ENCODE peak calls at places on chromosomes 2 and 18, in eight cellular contexts. D is sigmoid colon, S is GM23338, J is spleen, G is GM12892, T is prostate gland, O is HL-60, L is Panc1. I is an unnamed sample.

GRCh38 chr2:200810252-200810650 is 1.5 kb upstream of the BZW1 start:
- DNase-seq in D (no peak), S (no peak), J (no peak), G (no peak), T (peak), O (no peak), L (peak), I (peak)

GRCh38 chr2:143284087-143284675 is 155.0 kb downstream of the ARHGAP15 start:
- DNase-seq in D (no peak), S (peak), J (no peak), G (no peak), T (no peak), O (peak), L (no peak), I (no peak)

GRCh38 chr18:22033085-22033484 is 136.3 kb upstream of the GATA6 start:
- DNase-seq in D (no peak), S (no peak), J (no peak), G (no peak), T (no peak), O (no peak), L (no peak), I (no peak)

GRCh38 chr2:234996467-234997270 is 44.9 kb downstream of the SH3BP4 start:
- DNase-seq in D (peak), S (peak), J (no peak), G (no peak), T (no peak), O (no peak), L (no peak), I (no peak)

GRCh38 chr18:60235164-60235563 is 137.4 kb downstream of the MC4R start:
- DNase-seq in D (no peak), S (peak), J (no peak), G (no peak), T (no peak), O (no peak), L (no peak), I (no peak)

GRCh38 chr2:207489251-207489650 is 40.5 kb upstream of the CREB1 start:
- DNase-seq in D (no peak), S (no peak), J (no peak), G (no peak), T (no peak), O (no peak), L (no peak), I (no peak)

GRCh38 chr2:201644001-201644400 is 698 bp upstream of the TMEM237 start:
- DNase-seq in D (peak), S (peak), J (no peak), G (no peak), T (peak), O (no peak), L (no peak), I (no peak)

GRCh38 chr2:179455824-179456223 is 191.2 kb upstream of the SESTD1 start:
- DNase-seq in D (no peak), S (no peak), J (no peak), G (no peak), T (no peak), O (no peak), L (no peak), I (no peak)

GRCh38 chr2:231709981-231710750 is 1.8 kb downstream of the PTMA start:
- DNase-seq in D (peak), S (peak), J (peak), G (peak), T (peak), O (no peak), L (no peak), I (peak)

GRCh38 chr18:44541781-44542180 is 138.9 kb upstream of the SETBP1 start:
- DNase-seq in D (no peak), S (no peak), J (no peak), G (no peak), T (no peak), O (no peak), L (no peak), I (no peak)

GRCh38 chr2:13543550-13543949 is 826.8 kb downstream of the TRIB2 start:
- DNase-seq in D (no peak), S (no peak), J (no peak), G (no peak), T (no peak), O (no peak), L (no peak), I (no peak)

GRCh38 chr2:237403024-237403882 is 10.7 kb downstream of the COL6A3 start:
- DNase-seq in D (peak), S (no peak), J (no peak), G (no peak), T (no peak), O (no peak), L (no peak), I (no peak)

GRCh38 chr2:201880620-201881381 is 74.5 kb downstream of the CDK15 start:
- DNase-seq in D (no peak), S (no peak), J (no peak), G (no peak), T (no peak), O (no peak), L (no peak), I (no peak)

GRCh38 chr18:11666831-11667230 is 22.2 kb upstream of the GNAL start:
- DNase-seq in D (no peak), S (no peak), J (no peak), G (no peak), T (no peak), O (no peak), L (no peak), I (no peak)

GRCh38 chr2:241862093-241862492 is 3.4 kb upstream of the PDCD1 start:
- DNase-seq in D (no peak), S (peak), J (peak), G (no peak), T (no peak), O (no peak), L (no peak), I (no peak)

GRCh38 chr2:180312542-180312941 is 305.4 kb upstream of the CWC22 start:
- DNase-seq in D (no peak), S (no peak), J (no peak), G (no peak), T (no peak), O (no peak), L (no peak), I (no peak)

GRCh38 chr18:59087391-59087790 is 52.3 kb upstream of the SEC11C start:
- DNase-seq in D (no peak), S (no peak), J (no peak), G (no peak), T (no peak), O (no peak), L (no peak), I (no peak)

GRCh38 chr2:171595456-171595855 is 73.2 kb downstream of the CYBRD1 start:
- DNase-seq in D (no peak), S (no peak), J (no peak), G (no peak), T (no peak), O (no peak), L (no peak), I (no peak)

GRCh38 chr2:9250091-9250490 is 43.5 kb downstream of the ASAP2 start:
- DNase-seq in D (no peak), S (no peak), J (no peak), G (no peak), T (no peak), O (no peak), L (no peak), I (no peak)

GRCh38 chr2:114517580-114517979 is 75.1 kb downstream of the DPP10 start:
- DNase-seq in D (no peak), S (no peak), J (no peak), G (no peak), T (no peak), O (no peak), L (no peak), I (no peak)

GRCh38 chr2:109125595-109126500 is 3.2 kb upstream of the SH3RF3 start:
- DNase-seq in D (no peak), S (no peak), J (no peak), G (no peak), T (no peak), O (no peak), L (no peak), I (no peak)

GRCh38 chr2:102417946-102418345 is 5.0 kb upstream of the IL18RAP start:
- DNase-seq in D (no peak), S (no peak), J (no peak), G (no peak), T (no peak), O (no peak), L (no peak), I (no peak)

GRCh38 chr2:240787521-240788472 is 32.2 kb downstream of the KIF1A start:
- DNase-seq in D (peak), S (no peak), J (peak), G (no peak), T (no peak), O (no peak), L (no peak), I (no peak)

GRCh38 chr2:27380626-27381556 is at the start of gene ZNF513:
- DNase-seq in D (peak), S (peak), J (peak), G (peak), T (peak), O (peak), L (no peak), I (peak)

GRCh38 chr2:66364495-66364992 is 70.4 kb upstream of the MEIS1 start:
- DNase-seq in D (peak), S (no peak), J (no peak), G (no peak), T (peak), O (no peak), L (no peak), I (no peak)

GRCh38 chr2:58601017-58601416 is 359.9 kb upstream of the FANCL start:
- DNase-seq in D (no peak), S (no peak), J (no peak), G (no peak), T (no peak), O (peak), L (no peak), I (no peak)

GRCh38 chr2:185785851-185786473 is 47.4 kb downstream of the FSIP2 start:
- DNase-seq in D (no peak), S (no peak), J (no peak), G (no peak), T (no peak), O (no peak), L (no peak), I (no peak)

GRCh38 chr2:136376798-136377211 is 258.9 kb upstream of the CXCR4 start:
- DNase-seq in D (no peak), S (no peak), J (peak), G (no peak), T (no peak), O (no peak), L (no peak), I (no peak)

GRCh38 chr2:10790228-10790973 is 22.2 kb downstream of the PDIA6 start:
- DNase-seq in D (no peak), S (no peak), J (no peak), G (no peak), T (no peak), O (no peak), L (no peak), I (no peak)

GRCh38 chr2:71235930-71236587 is 9.2 kb upstream of the PAIP2B start:
- DNase-seq in D (no peak), S (peak), J (no peak), G (no peak), T (no peak), O (no peak), L (no peak), I (no peak)

GRCh38 chr2:150204449-150204848 is 283.0 kb downstream of the RND3 start:
- DNase-seq in D (no peak), S (no peak), J (no peak), G (no peak), T (no peak), O (no peak), L (no peak), I (no peak)

GRCh38 chr18:40810371-40810770 is 1144.7 kb upstream of the PIK3C3 start:
- DNase-seq in D (no peak), S (no peak), J (no peak), G (no peak), T (no peak), O (no peak), L (no peak), I (no peak)

GRCh38 chr2:202171246-202171833 is 67.1 kb downstream of the SUMO1 start:
- DNase-seq in D (no peak), S (peak), J (no peak), G (no peak), T (no peak), O (no peak), L (no peak), I (no peak)

GRCh38 chr2:18824317-18824716 is 234.9 kb upstream of the NT5C1B start:
- DNase-seq in D (no peak), S (peak), J (no peak), G (no peak), T (no peak), O (no peak), L (no peak), I (peak)

GRCh38 chr2:145221511-145221910 is 701.6 kb upstream of the ZEB2 start:
- DNase-seq in D (no peak), S (no peak), J (no peak), G (no peak), T (no peak), O (no peak), L (no peak), I (no peak)

GRCh38 chr2:186641807-186642321 is 52.0 kb upstream of the FAM171B start:
- DNase-seq in D (no peak), S (peak), J (no peak), G (no peak), T (peak), O (peak), L (peak), I (no peak)

GRCh38 chr2:70861774-70862644 is 26.4 kb upstream of the CD207 start:
- DNase-seq in D (peak), S (peak), J (peak), G (peak), T (peak), O (peak), L (peak), I (peak)

GRCh38 chr2:12169721-12170120 is 423.3 kb downstream of the LPIN1 start:
- DNase-seq in D (peak), S (no peak), J (no peak), G (no peak), T (no peak), O (no peak), L (no peak), I (no peak)
- TF ChIP-seq POLR2AphosphoS5 in D (no peak), S (no peak), J (no peak), G (no peak), T (no peak), O (no peak), L (no peak), I (no peak)

DNA sequence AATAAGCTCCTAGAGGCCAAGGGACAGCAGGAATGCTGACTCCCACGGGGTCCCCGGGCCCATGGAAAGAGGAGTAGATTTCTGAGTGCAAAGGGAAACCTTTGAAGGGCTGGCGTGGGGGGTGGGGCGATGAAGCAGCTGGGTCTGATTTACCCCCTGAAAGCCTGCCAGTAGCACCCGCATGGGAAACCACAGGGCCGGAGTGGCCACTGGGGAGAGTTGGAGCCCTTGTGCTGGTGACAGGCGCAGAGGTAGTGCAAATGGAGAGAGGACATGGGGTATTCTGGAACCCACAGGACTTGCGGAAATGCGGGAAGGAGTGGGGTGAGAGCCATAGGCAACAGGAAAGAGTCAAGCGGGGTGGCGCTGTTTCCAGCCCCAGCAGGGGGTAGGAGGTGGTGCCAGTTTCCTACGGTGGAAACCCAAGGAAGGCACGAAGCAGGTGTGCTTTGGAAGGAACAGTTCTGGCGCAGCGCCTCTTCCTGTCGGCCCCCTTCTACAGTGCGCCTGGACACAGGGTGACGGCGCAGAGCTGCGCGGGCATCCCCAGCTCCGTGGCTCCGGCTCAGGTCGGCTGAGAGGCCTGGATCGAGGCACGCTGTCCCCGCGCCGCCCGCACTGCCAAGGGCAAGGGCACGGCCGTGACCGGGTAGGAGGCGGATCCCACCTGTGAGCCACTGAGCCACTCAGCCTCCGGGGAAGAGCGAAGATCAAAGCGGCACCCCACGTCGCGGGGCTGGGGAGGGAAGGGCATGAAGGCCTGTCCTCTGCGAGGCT is 149.0 kb upstream of the GLI2 start:
- DNase-seq in D (no peak), S (peak), J (no peak), G (no peak), T (no peak), O (no peak), L (no peak), I (peak)
- TF ChIP-seq POLR2AphosphoS5 in D (no peak), S (no peak), J (no peak), G (no peak), T (no peak), O (no peak), L (no peak), I (no peak)

DNA sequence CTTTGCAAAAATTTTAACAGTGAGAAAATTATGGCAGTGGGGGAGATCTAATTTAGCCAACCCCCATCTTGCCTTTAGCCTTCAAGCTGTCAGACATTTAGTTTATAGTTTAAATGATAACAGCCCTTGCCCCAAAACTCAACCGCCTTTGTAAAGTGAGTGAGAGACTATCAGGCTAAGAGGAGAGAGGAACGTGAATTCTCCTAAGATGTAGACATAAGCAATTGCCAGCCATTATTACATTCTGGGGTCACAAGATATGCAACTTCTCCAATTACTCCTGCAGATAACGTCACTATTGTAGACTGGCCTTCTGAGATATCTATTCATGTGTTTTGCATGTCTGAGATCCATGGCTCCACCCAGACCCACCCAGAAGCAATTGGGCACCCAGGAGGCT is 307.3 kb downstream of the NBAS start:
- DNase-seq in D (no peak), S (no peak), J (no peak), G (no peak), T (no peak), O (no peak), L (no peak), I (no peak)
- TF ChIP-seq POLR2AphosphoS5 in D (no peak), S (no peak), J (no peak), G (no peak), T (no peak), O (no peak), L (no peak), I (no peak)

GRCh38 chr2:69211686-69212085 is 175.3 kb downstream of the GFPT1 start:
- DNase-seq in D (no peak), S (no peak), J (no peak), G (no peak), T (no peak), O (no peak), L (no peak), I (no peak)

GRCh38 chr2:69212238-69213028 is 174.6 kb downstream of the GFPT1 start:
- DNase-seq in D (no peak), S (no peak), J (no peak), G (no peak), T (no peak), O (no peak), L (no peak), I (no peak)

GRCh38 chr2:69209482-69209881 is 177.5 kb downstream of the GFPT1 start:
- DNase-seq in D (no peak), S (peak), J (no peak), G (no peak), T (no peak), O (no peak), L (no peak), I (no peak)

GRCh38 chr2:69210386-69210785 is 176.6 kb downstream of the GFPT1 start:
- DNase-seq in D (no peak), S (no peak), J (no peak), G (no peak), T (no peak), O (no peak), L (no peak), I (no peak)

DNA sequence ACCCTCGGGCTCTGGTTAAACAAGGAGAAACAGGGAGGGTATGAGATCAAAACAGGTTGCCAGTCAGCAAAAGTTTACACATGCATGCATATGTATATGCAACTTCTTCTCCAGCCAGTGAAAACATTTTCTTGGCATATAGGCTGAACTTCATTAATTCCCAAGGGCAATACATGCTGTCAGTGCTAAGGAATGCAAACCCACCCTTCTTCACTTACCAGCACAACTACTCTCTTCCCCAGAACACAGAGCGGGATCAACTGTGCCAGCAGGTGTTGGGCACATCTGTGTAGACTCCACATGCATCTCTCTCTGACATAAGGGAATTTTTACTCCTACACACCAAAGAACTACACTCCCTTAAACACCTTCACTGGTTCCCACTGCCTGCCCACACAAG is 175.9 kb downstream of the GFPT1 start:
- DNase-seq in D (no peak), S (no peak), J (no peak), G (no peak), T (no peak), O (no peak), L (no peak), I (no peak)
- TF ChIP-seq POLR2AphosphoS5 in D (no peak), S (no peak), J (no peak), G (no peak), T (no peak), O (no peak), L (no peak), I (no peak)

GRCh38 chr2:196293751-196294486 is 122.5 kb upstream of the STK17B start:
- DNase-seq in D (no peak), S (no peak), J (no peak), G (no peak), T (no peak), O (no peak), L (no peak), I (no peak)
- TF ChIP-seq POLR2AphosphoS5 in D (no peak), S (no peak), J (no peak), G (no peak), T (peak), O (no peak), L (no peak), I (no peak)

DNA sequence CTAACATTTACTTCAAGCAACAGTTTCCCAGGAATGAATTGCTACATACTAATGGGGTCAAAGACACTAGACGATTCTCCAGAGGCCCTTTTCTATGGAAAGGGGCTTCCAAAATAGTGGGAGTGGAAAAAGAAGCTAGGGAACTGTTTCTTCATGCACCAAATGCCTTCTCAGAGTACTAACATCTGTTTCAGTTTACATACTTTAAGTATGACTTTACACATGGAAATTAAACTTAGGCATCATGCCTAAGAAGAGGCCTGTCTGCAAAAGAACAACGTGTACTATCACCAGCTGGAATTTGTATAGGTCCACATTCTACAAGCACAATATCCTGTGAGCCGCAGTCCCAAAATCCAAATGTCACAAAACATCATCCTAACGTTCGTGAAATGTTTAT is 29.4 kb upstream of the WDR75 start:
- DNase-seq in D (peak), S (no peak), J (no peak), G (no peak), T (no peak), O (no peak), L (no peak), I (no peak)
- TF ChIP-seq POLR2AphosphoS5 in D (peak), S (no peak), J (no peak), G (no peak), T (no peak), O (no peak), L (no peak), I (peak)

GRCh38 chr2:31011565-31011964 is 126.7 kb downstream of the GALNT14 start:
- DNase-seq in D (no peak), S (no peak), J (no peak), G (no peak), T (no peak), O (no peak), L (no peak), I (no peak)

GRCh38 chr2:31012384-31012783 is 125.9 kb downstream of the GALNT14 start:
- DNase-seq in D (no peak), S (no peak), J (no peak), G (no peak), T (no peak), O (no peak), L (no peak), I (no peak)

GRCh38 chr2:31013311-31013710 is 124.9 kb downstream of the GALNT14 start:
- DNase-seq in D (no peak), S (no peak), J (no peak), G (no peak), T (no peak), O (peak), L (no peak), I (no peak)

GRCh38 chr2:31004252-31004651 is 134.0 kb downstream of the GALNT14 start:
- DNase-seq in D (no peak), S (no peak), J (no peak), G (no peak), T (no peak), O (no peak), L (no peak), I (no peak)

GRCh38 chr2:31008571-31009114 is 129.6 kb downstream of the GALNT14 start:
- DNase-seq in D (no peak), S (no peak), J (no peak), G (no peak), T (no peak), O (no peak), L (no peak), I (no peak)
- TF ChIP-seq POLR2AphosphoS5 in D (no peak), S (no peak), J (peak), G (no peak), T (no peak), O (no peak), L (no peak), I (no peak)

I was measured in stomach.